ENCODE peak calls at places on chromosomes 4 and X, in seven cellular contexts. N is brain microvascular endothelial cell, B is choroid plexus epithelial cell, H is suprapubic skin, F is endothelial cell of umbilical vein, J is lower leg skin, R is spleen. M is an unnamed sample.

GRCh38 chrX:99397879-99398278 is 1012.2 kb downstream of the PCDH19 start:
- DNase-seq in N (no peak), B (no peak), H (no peak), F (no peak), J (no peak), R (no peak), M (no peak)

GRCh38 chr4:165972747-165973146 is 99.7 kb downstream of the TLL1 start:
- DNase-seq in N (no peak), B (no peak), H (no peak), F (no peak), J (no peak), R (no peak), M (peak; percentile 9)

GRCh38 chr4:16055937-16056336 is 27.9 kb downstream of the PROM1 start:
- DNase-seq in N (no peak), B (no peak), H (no peak), F (no peak), J (no peak), R (no peak), M (no peak)

GRCh38 chrX:19870710-19871490 is 16.5 kb downstream of the SH3KBP1 start:
- DNase-seq in N (no peak), B (no peak), H (no peak), F (peak; percentile 5), J (peak; percentile 64), R (no peak), M (no peak)

GRCh38 chrX:54920610-54921426 is at the start of gene TRO:
- DNase-seq in N (no peak), B (peak; percentile 35), H (no peak), F (no peak), J (no peak), R (no peak), M (peak; percentile 30)

GRCh38 chr4:83011779-83012630 is 1.4 kb upstream of the LIN54 start:
- DNase-seq in N (peak; percentile 16), B (peak; percentile 31), H (peak; percentile 80), F (peak; percentile 59), J (peak; percentile 88), R (no peak), M (no peak)

GRCh38 chr4:70844180-70844579 is 4.5 kb upstream of the GRSF1 start:
- DNase-seq in N (no peak), B (no peak), H (no peak), F (no peak), J (no peak), R (no peak), M (no peak)

GRCh38 chr4:26281876-26282275 is 38.9 kb upstream of the RBPJ start:
- DNase-seq in N (no peak), B (peak; percentile 22), H (no peak), F (no peak), J (no peak), R (no peak), M (no peak)

GRCh38 chr4:186723207-186724047 is at the start of gene FAT1:
- DNase-seq in N (peak; percentile 26), B (peak; percentile 88), H (peak; percentile 69), F (peak; percentile 43), J (peak; percentile 90), R (no peak), M (peak; percentile 88)

GRCh38 chrX:67544871-67545771 is 1.3 kb downstream of the AR start:
- DNase-seq in N (peak; percentile 18), B (peak; percentile 16), H (no peak), F (peak; percentile 57), J (no peak), R (peak; percentile 69), M (peak; percentile 86)
- H3K4me3 ChIP-seq in N (peak overlapping the region; percentile 59), B (peak overlapping the region; percentile 56), H (peak overlapping the region; percentile 57), F (peak overlapping the region; percentile 72), J (no peak overlapping the region), R (peak overlapping the region; percentile 30), M (peak overlapping the region; percentile 78)

DNA sequence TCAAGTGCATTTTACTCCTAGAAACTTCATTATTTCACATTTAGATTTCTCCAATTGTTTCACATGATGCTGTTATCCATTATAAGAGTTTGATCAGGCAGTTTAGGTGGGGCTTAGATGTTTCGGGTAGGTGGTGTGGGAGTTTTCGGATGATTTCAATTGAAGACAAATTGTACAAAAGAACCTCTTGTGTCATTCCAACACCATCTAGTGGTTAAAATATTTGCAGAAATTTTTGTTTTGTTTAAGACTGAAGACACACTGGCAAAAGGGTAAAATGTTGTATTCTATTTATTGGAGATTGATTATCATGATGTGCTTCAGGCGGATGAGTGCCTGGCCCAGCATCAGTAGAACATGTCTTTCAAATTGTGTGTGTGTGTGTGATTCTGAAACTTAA is 212.7 kb downstream of the SH3BGRL start:
- DNase-seq in N (no peak), B (peak; percentile 1), H (no peak), F (no peak), J (no peak), R (no peak), M (no peak)
- TF ChIP-seq CTCF in N (no peak), B (peak; percentile 9), H (no peak), F (no peak), J (no peak), R (no peak), M (no peak)

GRCh38 chr4:4866833-4867744 is 7.6 kb downstream of the MSX1 start:
- DNase-seq in N (no peak), B (peak; percentile 76), H (no peak), F (no peak), J (peak; percentile 88), R (no peak), M (no peak)
- H3K4me3 ChIP-seq in N (no peak overlapping the region), B (peak overlapping the region; percentile 39), H (peak overlapping the region; percentile 43), F (no peak overlapping the region), J (no peak overlapping the region), R (no peak overlapping the region), M (peak overlapping the region; percentile 18)

GRCh38 chrX:35726176-35726575 is 72.0 kb upstream of the MAGEB16 start:
- DNase-seq in N (peak; percentile 1), B (peak; percentile 37), H (no peak), F (peak; percentile 3), J (no peak), R (no peak), M (no peak)
- TF ChIP-seq CTCF in N (peak; percentile 8), B (peak; percentile 29), H (no peak), F (peak; percentile 7), J (no peak), R (no peak), M (no peak)

DNA sequence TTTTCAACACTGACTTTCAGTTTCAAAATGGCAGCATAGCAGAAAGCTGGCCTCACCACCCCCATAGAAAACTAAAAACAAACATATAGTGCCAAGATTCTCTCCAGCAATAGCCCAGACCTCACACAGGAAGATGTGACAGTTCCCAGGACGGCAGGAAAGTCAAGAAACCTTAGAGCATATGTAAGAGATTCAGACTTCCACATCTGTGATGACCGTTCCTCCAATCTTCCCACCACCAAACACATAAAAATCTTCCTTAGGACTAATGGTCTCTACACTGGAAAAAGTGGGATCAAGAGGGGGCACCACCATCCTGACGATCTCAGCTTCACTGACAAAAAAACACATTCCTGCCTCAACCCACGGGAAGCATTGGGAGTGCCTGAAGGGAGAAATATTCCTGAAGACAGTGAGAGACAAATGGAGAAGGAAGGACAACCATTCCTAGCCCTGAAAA is 134.1 kb upstream of the CPXCR1 start:
- DNase-seq in N (no peak), B (peak; percentile 0), H (no peak), F (no peak), J (no peak), R (no peak), M (no peak)
- H3K4me3 ChIP-seq in N (no peak overlapping the region), B (peak overlapping the region; percentile 33), H (no peak overlapping the region), F (no peak overlapping the region), J (no peak overlapping the region), R (no peak overlapping the region), M (no peak overlapping the region)

DNA sequence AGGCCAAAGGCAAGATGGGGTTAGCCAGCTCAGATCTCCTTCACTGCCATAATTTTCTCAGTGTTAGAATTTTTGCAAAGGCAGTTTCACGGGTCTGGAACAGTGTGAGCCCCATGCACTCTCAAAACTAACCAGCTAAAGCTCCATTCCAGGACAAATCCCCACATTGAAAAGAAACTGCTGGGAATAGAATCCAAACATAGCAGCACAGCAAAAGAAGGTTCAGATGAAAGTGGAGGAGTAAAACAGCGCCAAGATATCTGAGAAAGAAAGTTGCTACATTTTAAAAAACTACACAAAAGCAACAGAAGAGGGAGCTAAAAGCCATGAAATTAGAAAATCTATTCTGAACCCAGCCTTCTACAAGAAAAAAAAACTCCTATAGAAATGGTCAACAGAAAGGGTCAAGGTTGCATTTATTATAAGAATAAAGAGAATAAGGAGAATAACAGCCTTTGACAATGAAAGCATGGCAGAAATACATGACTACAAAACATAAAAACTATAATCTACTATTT is 39.6 kb upstream of the SLC7A3 start:
- DNase-seq in N (no peak), B (peak; percentile 53), H (no peak), F (peak; percentile 18), J (no peak), R (no peak), M (peak; percentile 8)
- TF ChIP-seq CTCF in N (no peak), B (peak; percentile 38), H (no peak), F (no peak), J (no peak), R (no peak), M (no peak)

M was measured in foreskin fibroblast.